ENCODE peak calls at places on chromosomes 3 and 15, in seven cellular contexts. B is PC-9; Q is CD4-positive, CD25-positive, alpha-beta regulatory T cell; T is endodermal cell; F is OCI-LY7; W is prostate gland; I is tibial nerve. G is an unnamed sample.

GRCh38 chr15:39327005-39327725 is 253.7 kb upstream of the THBS1 start:
- DNase-seq in B (no peak), Q (no peak), T (no peak), F (no peak), W (no peak), I (no peak), G (no peak)

GRCh38 chr3:112653209-112653871 is 12.4 kb upstream of the CCDC80 start:
- DNase-seq in B (peak; percentile 76), Q (no peak), T (no peak), F (no peak), W (no peak), I (no peak), G (no peak)

GRCh38 chr3:158809642-158810041 is 7.8 kb downstream of the MFSD1 start:
- DNase-seq in B (no peak), Q (no peak), T (no peak), F (no peak), W (no peak), I (no peak), G (no peak)

GRCh38 chr3:187210555-187211327 is 13.5 kb downstream of the RTP1 start:
- DNase-seq in B (no peak), Q (no peak), T (peak; percentile 54), F (no peak), W (no peak), I (no peak), G (no peak)

GRCh38 chr3:56787258-56787777 is 14.4 kb downstream of the ARHGEF3 start:
- DNase-seq in B (no peak), Q (peak; percentile 19), T (no peak), F (peak; percentile 24), W (no peak), I (no peak), G (no peak)

GRCh38 chr3:114362815-114363214 is 69.0 kb downstream of the TIGIT start:
- DNase-seq in B (no peak), Q (no peak), T (no peak), F (peak; percentile 25), W (no peak), I (no peak), G (peak; percentile 15)

GRCh38 chr3:183824761-183825379 is 507 bp downstream of the MAP6D1 start:
- DNase-seq in B (peak; percentile 36), Q (peak; percentile 9), T (peak; percentile 76), F (no peak), W (no peak), I (no peak), G (peak; percentile 36)

GRCh38 chr3:164641071-164641470 is 437.2 kb downstream of the SI start:
- DNase-seq in B (no peak), Q (no peak), T (no peak), F (no peak), W (no peak), I (no peak), G (no peak)

GRCh38 chr15:43776101-43776717 is 557 bp downstream of the ELL3 start:
- DNase-seq in B (peak; percentile 37), Q (no peak), T (peak; percentile 84), F (peak; percentile 98), W (no peak), I (no peak), G (no peak)

GRCh38 chr15:63598467-63599400 is 1.5 kb downstream of the FBXL22 start:
- DNase-seq in B (no peak), Q (no peak), T (no peak), F (no peak), W (peak; percentile 58), I (no peak), G (no peak)

GRCh38 chr3:128112406-128112968 is 11.1 kb downstream of the RUVBL1 start:
- DNase-seq in B (peak; percentile 62), Q (peak; percentile 67), T (no peak), F (peak; percentile 30), W (no peak), I (no peak), G (peak; percentile 82)

GRCh38 chr3:97699889-97700288 is 64.7 kb upstream of the ARL6 start:
- DNase-seq in B (no peak), Q (no peak), T (no peak), F (no peak), W (no peak), I (no peak), G (no peak)

GRCh38 chr3:11523793-11524160 is 119.9 kb downstream of the VGLL4 start:
- DNase-seq in B (no peak), Q (no peak), T (no peak), F (no peak), W (no peak), I (no peak), G (no peak)

GRCh38 chr15:79522656-79523055 is 90.5 kb downstream of the MINAR1 start:
- DNase-seq in B (no peak), Q (no peak), T (no peak), F (no peak), W (no peak), I (no peak), G (no peak)

GRCh38 chr15:72070817-72071447 is 47.0 kb downstream of the MYO9A start:
- DNase-seq in B (no peak), Q (no peak), T (no peak), F (peak; percentile 52), W (no peak), I (no peak), G (no peak)

GRCh38 chr15:84834969-84835368 is 17.8 kb downstream of the ALPK3 start:
- DNase-seq in B (no peak), Q (no peak), T (no peak), F (no peak), W (no peak), I (no peak), G (no peak)

GRCh38 chr15:84833447-84833846 is 16.3 kb downstream of the ALPK3 start:
- DNase-seq in B (peak; percentile 26), Q (no peak), T (peak; percentile 35), F (no peak), W (no peak), I (no peak), G (no peak)

GRCh38 chr15:84835661-84836384 is 18.7 kb downstream of the ALPK3 start:
- DNase-seq in B (no peak), Q (no peak), T (peak; percentile 13), F (no peak), W (no peak), I (no peak), G (no peak)

GRCh38 chr15:84832446-84833040 is 15.4 kb downstream of the ALPK3 start:
- DNase-seq in B (no peak), Q (no peak), T (peak; percentile 11), F (no peak), W (no peak), I (no peak), G (no peak)

GRCh38 chr15:84834227-84834955 is 17.2 kb downstream of the ALPK3 start:
- DNase-seq in B (no peak), Q (no peak), T (peak; percentile 30), F (no peak), W (no peak), I (no peak), G (no peak)
- H3K27ac ChIP-seq in B (no peak overlapping the region), Q (no peak overlapping the region), T (no peak overlapping the region), F (no peak overlapping the region), W (no peak overlapping the region), I (no peak overlapping the region), G (no peak overlapping the region)

DNA sequence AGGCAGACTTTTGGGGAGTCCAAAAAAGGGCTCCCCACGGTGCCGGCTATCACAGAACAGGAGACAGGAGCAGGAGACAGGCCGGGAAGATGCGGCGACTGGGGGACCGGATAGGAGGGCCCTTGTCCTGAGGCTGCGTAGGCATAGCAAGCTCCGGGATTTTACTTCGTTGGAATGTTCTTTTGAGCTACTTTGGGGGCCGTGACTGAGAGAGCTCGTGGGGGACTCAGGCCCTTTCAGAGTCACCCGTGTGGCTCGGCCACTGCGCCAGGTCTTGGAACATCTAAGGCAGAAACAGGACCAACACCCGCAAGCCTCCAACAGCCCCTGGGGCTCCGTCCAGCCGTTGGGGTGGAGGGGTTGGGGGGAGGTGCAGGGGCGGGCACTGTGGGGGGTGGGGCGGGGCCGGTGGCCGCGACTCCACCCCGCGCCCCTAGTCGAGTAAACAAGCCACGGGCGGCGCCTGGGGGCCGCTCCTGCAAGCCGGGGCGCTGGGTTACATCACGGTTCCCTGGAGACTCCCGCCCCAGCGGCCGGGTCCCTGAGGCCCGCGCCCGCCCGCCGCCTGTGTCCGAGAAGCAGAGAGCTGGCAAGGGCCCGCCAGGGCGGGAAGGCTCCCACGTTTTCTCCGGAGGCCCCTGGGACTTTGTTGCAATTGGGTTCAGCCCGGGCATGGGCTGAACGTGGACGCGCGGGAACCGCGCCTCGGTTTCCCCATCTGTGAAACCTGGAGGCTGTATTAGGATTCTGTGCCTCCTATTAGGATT is 23.3 kb upstream of the C15orf39 start:
- DNase-seq in B (no peak), Q (no peak), T (peak; percentile 79), F (no peak), W (peak; percentile 33), I (no peak), G (no peak)
- H3K4me3 ChIP-seq in B (no peak overlapping the region), Q (no peak overlapping the region), T (no peak overlapping the region), F (no peak overlapping the region), W (peak overlapping the region; percentile 2), I (peak overlapping the region; percentile 53), G (no peak overlapping the region)

DNA sequence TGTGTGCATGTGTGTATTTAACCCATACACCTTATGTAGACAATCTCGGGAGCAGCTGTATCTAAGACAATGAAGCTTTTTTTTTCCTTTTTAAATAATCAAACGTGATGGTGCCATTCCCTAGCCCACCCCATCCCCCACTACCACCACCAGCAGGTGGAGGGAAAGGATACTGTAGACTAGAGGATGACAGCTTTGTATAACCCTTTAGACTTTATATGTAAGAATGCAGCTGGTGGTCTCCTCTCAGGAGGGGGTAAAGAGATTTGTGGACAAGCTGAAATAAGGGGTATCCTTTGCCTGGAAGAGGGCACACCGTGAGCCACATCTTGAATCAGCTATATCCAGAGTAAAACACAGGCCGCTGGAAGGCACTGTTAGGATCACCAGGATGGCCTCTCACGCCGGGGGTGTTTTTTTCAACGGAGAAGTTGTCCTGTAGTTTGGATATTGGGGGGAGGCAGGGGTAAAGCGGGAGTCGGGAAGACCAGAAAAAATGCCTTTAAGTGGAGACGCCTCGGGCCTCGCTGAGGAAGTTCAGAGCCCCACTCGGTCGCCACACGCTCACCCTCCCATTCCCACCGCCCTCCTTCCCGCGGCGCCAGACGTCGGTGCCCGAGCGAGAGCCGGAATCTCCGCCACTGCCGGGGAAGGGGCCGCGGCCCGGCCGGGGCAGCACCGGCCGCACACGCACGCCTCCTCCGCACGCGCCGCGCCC is 1.0 kb downstream of the KPNA4 start:
- DNase-seq in B (no peak), Q (no peak), T (peak; percentile 64), F (peak; percentile 30), W (peak; percentile 14), I (no peak), G (no peak)
- H3K4me1 ChIP-seq in B (peaks cover 44% of the 10 kb centered on the region), Q (peaks cover 60% of the 10 kb centered on the region), T (no peaks in the 10 kb centered on the region), F (peaks cover 49% of the 10 kb centered on the region), W (no peaks in the 10 kb centered on the region), I (no peaks in the 10 kb centered on the region), G (peaks cover 9% of the 10 kb centered on the region)

GRCh38 chr3:49501258-49501609 is 31.2 kb downstream of the DAG1 start:
- DNase-seq in B (no peak), Q (no peak), T (no peak), F (no peak), W (no peak), I (no peak), G (no peak)

GRCh38 chr3:49501842-49502241 is 31.8 kb downstream of the DAG1 start:
- DNase-seq in B (no peak), Q (no peak), T (no peak), F (no peak), W (no peak), I (no peak), G (no peak)

GRCh38 chr3:49500408-49501257 is 30.6 kb downstream of the DAG1 start:
- DNase-seq in B (peak; percentile 65), Q (no peak), T (no peak), F (no peak), W (peak; percentile 52), I (no peak), G (peak; percentile 72)

GRCh38 chr3:49498239-49498638 is 28.2 kb downstream of the DAG1 start:
- DNase-seq in B (no peak), Q (no peak), T (no peak), F (no peak), W (no peak), I (no peak), G (no peak)

GRCh38 chr3:49498655-49499054 is 28.6 kb downstream of the DAG1 start:
- DNase-seq in B (no peak), Q (no peak), T (no peak), F (no peak), W (no peak), I (no peak), G (no peak)
- H3K27ac ChIP-seq in B (no peak overlapping the region), Q (no peak overlapping the region), T (no peak overlapping the region), F (no peak overlapping the region), W (no peak overlapping the region), I (no peak overlapping the region), G (no peak overlapping the region)